ENCODE peak calls at places on chromosomes 11 and 22, in nine cellular contexts. M is caudate nucleus; A is activated naive CD8-positive, alpha-beta T cell treated with anti-CD3 and anti-CD28 coated beads, Interleukin-2, amount 50 U/mL, for 24 hours; G is central memory CD8-positive, alpha-beta T cell; V is foreskin fibroblast; L is NCI-H774; T is stimulated activated naive CD8-positive, alpha-beta T cell treated with anti-CD3 and anti-CD28 coated beads, Interleukin-15, Interleukin-2, amounts not matched to agents 100 U/mL and 50 U/mL, for 24 hours; J is stimulated activated CD4-positive, alpha-beta T cell treated with anti-CD3 and anti-CD28 coated beads, Interleukin-4, amount 100 ng/mL, for 4 hours; F is iris pigment epithelial cell. P is an unnamed sample.

GRCh38 chr11:34204396-34205279 is 99.2 kb downstream of the NAT10 start:
- DNase-seq in T (no peak), M (no peak), G (no peak), V (no peak), F (peak), J (no peak), A (no peak), L (peak), P (no peak)

GRCh38 chr11:82698576-82699352 is 34.9 kb downstream of the FAM181B start:
- DNase-seq in J (no peak), T (no peak), V (no peak), A (no peak), M (no peak), G (no peak), F (no peak), L (no peak), P (no peak)

GRCh38 chr22:28989035-28989464 is 72.6 kb downstream of the C22orf31 start:
- DNase-seq in J (no peak), T (peak), F (peak), G (no peak), M (peak), V (no peak), L (no peak), A (peak), P (no peak)

GRCh38 chr11:69357458-69358397 is 63.8 kb downstream of the MYEOV start:
- DNase-seq in A (peak), G (no peak), M (no peak), F (no peak), T (peak), J (no peak), V (no peak), L (no peak), P (no peak)

GRCh38 chr22:20264614-20265452 is 3.3 kb downstream of the RTN4R start:
- DNase-seq in F (no peak), L (no peak), G (no peak), M (no peak), V (no peak), J (no peak), T (no peak), A (no peak), P (no peak)

GRCh38 chr22:35637254-35637653 is 11.0 kb upstream of the APOL6 start:
- DNase-seq in G (no peak), V (no peak), M (no peak), J (no peak), T (no peak), L (no peak), A (no peak), F (no peak), P (no peak)

GRCh38 chr11:117932426-117932825 is 3.2 kb upstream of the TMPRSS13 start:
- DNase-seq in T (peak), A (peak), M (no peak), J (no peak), F (no peak), G (no peak), L (no peak), V (no peak), P (no peak)

GRCh38 chr22:50581950-50582561 is 593 bp downstream of the CHKB start:
- DNase-seq in V (no peak), G (no peak), L (no peak), T (peak), J (peak), A (peak), M (no peak), F (peak), P (no peak)

GRCh38 chr22:49068861-49069260 is 758.8 kb downstream of the BRD1 start:
- DNase-seq in G (no peak), L (no peak), M (no peak), T (no peak), V (no peak), F (no peak), J (no peak), A (no peak), P (no peak)

GRCh38 chr22:29269731-29270474 is 1.8 kb downstream of the EWSR1 start:
- DNase-seq in F (peak), V (no peak), L (no peak), A (peak), G (no peak), J (no peak), T (peak), M (no peak), P (no peak)

GRCh38 chr11:76800466-76801200 is 17.5 kb downstream of the TSKU start:
- DNase-seq in J (no peak), F (no peak), G (no peak), M (no peak), A (no peak), V (no peak), L (no peak), T (no peak), P (no peak)

GRCh38 chr11:74011360-74012071 is 2.6 kb upstream of the UCP3 start:
- DNase-seq in L (no peak), M (no peak), A (peak), T (peak), V (no peak), G (no peak), F (peak), J (no peak), P (no peak)

P was measured in DND-41.